ENCODE peak calls at places on chromosomes 7 and 10, in ten cellular contexts. One of them, this sample, is unnamed.

GRCh38 chr7:48089415-48089975 is 430 bp downstream of the UPP1 start:
- DNase-seq in GM04503: no peak
- DNase-seq in adrenal gland: peak
- DNase-seq in heart left ventricle: no peak
- DNase-seq in BJ: no peak
- DNase-seq in SK-N-SH: peak
- DNase-seq in RPMI7951: peak
- DNase-seq in cerebellum: peak
- DNase-seq in neural progenitor cell: no peak
- DNase-seq in SK-N-DZ: no peak
- DNase-seq in this sample: no peak

GRCh38 chr7:2698581-2699288 is 10.7 kb downstream of the AMZ1 start:
- DNase-seq in adrenal gland: no peak
- DNase-seq in SK-N-DZ: no peak
- DNase-seq in BJ: no peak
- DNase-seq in SK-N-SH: no peak
- DNase-seq in RPMI7951: peak
- DNase-seq in neural progenitor cell: no peak
- DNase-seq in cerebellum: no peak
- DNase-seq in heart left ventricle: no peak
- DNase-seq in GM04503: no peak
- DNase-seq in this sample: no peak

GRCh38 chr10:43199684-43200537 is 61.7 kb downstream of the CSGALNACT2 start:
- DNase-seq in neural progenitor cell: no peak
- DNase-seq in BJ: no peak
- DNase-seq in GM04503: no peak
- DNase-seq in SK-N-SH: peak
- DNase-seq in heart left ventricle: no peak
- DNase-seq in adrenal gland: no peak
- DNase-seq in SK-N-DZ: no peak
- DNase-seq in cerebellum: no peak
- DNase-seq in RPMI7951: no peak
- DNase-seq in this sample: no peak

GRCh38 chr7:73638921-73639320 is 14.6 kb upstream of the MLXIPL start:
- DNase-seq in SK-N-DZ: no peak
- DNase-seq in neural progenitor cell: no peak
- DNase-seq in SK-N-SH: no peak
- DNase-seq in heart left ventricle: no peak
- DNase-seq in cerebellum: no peak
- DNase-seq in BJ: no peak
- DNase-seq in adrenal gland: no peak
- DNase-seq in GM04503: no peak
- DNase-seq in RPMI7951: no peak
- DNase-seq in this sample: no peak

GRCh38 chr7:13687500-13687899 is 302.0 kb downstream of the ETV1 start:
- DNase-seq in adrenal gland: no peak
- DNase-seq in cerebellum: no peak
- DNase-seq in RPMI7951: no peak
- DNase-seq in neural progenitor cell: no peak
- DNase-seq in SK-N-DZ: no peak
- DNase-seq in BJ: no peak
- DNase-seq in heart left ventricle: no peak
- DNase-seq in SK-N-SH: no peak
- DNase-seq in GM04503: no peak
- DNase-seq in this sample: no peak

GRCh38 chr10:133444342-133445267 is 9.1 kb upstream of the SCART1 start:
- DNase-seq in SK-N-DZ: no peak
- DNase-seq in GM04503: no peak
- DNase-seq in cerebellum: no peak
- DNase-seq in heart left ventricle: no peak
- DNase-seq in BJ: no peak
- DNase-seq in neural progenitor cell: no peak
- DNase-seq in RPMI7951: no peak
- DNase-seq in SK-N-SH: peak
- DNase-seq in adrenal gland: no peak
- DNase-seq in this sample: no peak

GRCh38 chr7:137084607-137085380 is 216.3 kb downstream of the CHRM2 start:
- DNase-seq in SK-N-DZ: no peak
- DNase-seq in GM04503: no peak
- DNase-seq in BJ: no peak
- DNase-seq in neural progenitor cell: no peak
- DNase-seq in adrenal gland: no peak
- DNase-seq in SK-N-SH: no peak
- DNase-seq in cerebellum: peak
- DNase-seq in RPMI7951: no peak
- DNase-seq in heart left ventricle: no peak
- DNase-seq in this sample: peak

GRCh38 chr7:17242504-17242903 is 55.9 kb upstream of the AHR start:
- DNase-seq in adrenal gland: no peak
- DNase-seq in cerebellum: no peak
- DNase-seq in RPMI7951: no peak
- DNase-seq in SK-N-DZ: no peak
- DNase-seq in heart left ventricle: no peak
- DNase-seq in neural progenitor cell: no peak
- DNase-seq in SK-N-SH: no peak
- DNase-seq in GM04503: no peak
- DNase-seq in BJ: no peak
- DNase-seq in this sample: no peak

GRCh38 chr10:51896849-51897248 is 197.5 kb upstream of the CSTF2T start:
- DNase-seq in GM04503: peak
- DNase-seq in adrenal gland: no peak
- DNase-seq in BJ: peak
- DNase-seq in neural progenitor cell: no peak
- DNase-seq in RPMI7951: peak
- DNase-seq in cerebellum: no peak
- DNase-seq in SK-N-SH: no peak
- DNase-seq in heart left ventricle: no peak
- DNase-seq in SK-N-DZ: no peak
- DNase-seq in this sample: no peak

GRCh38 chr10:66869635-66870034 is 56.2 kb upstream of the LRRTM3 start:
- DNase-seq in GM04503: no peak
- DNase-seq in SK-N-DZ: no peak
- DNase-seq in BJ: no peak
- DNase-seq in cerebellum: no peak
- DNase-seq in SK-N-SH: no peak
- DNase-seq in heart left ventricle: no peak
- DNase-seq in RPMI7951: no peak
- DNase-seq in neural progenitor cell: no peak
- DNase-seq in adrenal gland: no peak
- DNase-seq in this sample: no peak